ENCODE peak calls at places on chromosomes 11 and 22, in four cellular contexts. E, J, N and A are unnamed samples.

GRCh38 chr11:72013765-72014711 is 15.3 kb downstream of the IL18BP start:
- DNase-seq in E (no peak), J (no peak), N (peak), A (no peak)

GRCh38 chr11:27497284-27497866 is 9.2 kb downstream of the LIN7C start:
- DNase-seq in E (no peak), J (no peak), N (peak), A (peak)

GRCh38 chr22:44368611-44369010 is 55.9 kb upstream of the SHISAL1 start:
- DNase-seq in E (no peak), J (no peak), N (no peak), A (no peak)

GRCh38 chr22:39546889-39547586 is 14.5 kb upstream of the RPS19BP1 start:
- DNase-seq in E (peak), J (no peak), N (peak), A (peak)

GRCh38 chr11:6576471-6577373 is 26.7 kb downstream of the RRP8 start:
- DNase-seq in E (peak), J (no peak), N (peak), A (peak)

GRCh38 chr22:24827305-24827704 is 21.3 kb downstream of the SGSM1 start:
- DNase-seq in E (no peak), J (no peak), N (no peak), A (no peak)

GRCh38 chr22:27307545-27308279 is 493.8 kb downstream of the MN1 start:
- DNase-seq in E (no peak), J (no peak), N (no peak), A (no peak)

GRCh38 chr11:9568854-9569587 is 4.4 kb upstream of the WEE1 start:
- DNase-seq in E (no peak), J (peak), N (peak), A (peak)

GRCh38 chr11:128302425-128303186 is 284.8 kb downstream of the ETS1 start:
- DNase-seq in E (no peak), J (no peak), N (no peak), A (no peak)

GRCh38 chr11:75389925-75390324 is 9.4 kb upstream of the RPS3 start:
- DNase-seq in E (no peak), J (no peak), N (no peak), A (no peak)